ENCODE peak calls at places on chromosomes 1 and 21, in nine cellular contexts. J is uterus; H is HS-5; Y is activated naive CD4-positive, alpha-beta T cell treated with anti-CD3 and anti-CD28 coated beads, Interleukin-2, amount 50 U/mL, for 16 hours; L is colonic mucosa; T is dermis microvascular lymphatic vessel endothelial cell; W is NCI-H146; A is substantia nigra; X is iPS-NIHi11. M is an unnamed sample.
A peak's percentile ranks its signal among the peaks of the same experiment; 100 is the strongest.

GRCh38 chr1:43272576-43273571 is 3.1 kb downstream of the TMEM125 start:
- DNase-seq in J (no peak), H (no peak), Y (no peak), L (no peak), T (no peak), W (no peak), A (no peak), X (no peak), M (no peak)

GRCh38 chr1:115545791-115546733 is 95.7 kb upstream of the VANGL1 start:
- DNase-seq in J (peak; percentile 28), H (peak; percentile 98), Y (no peak), L (peak; percentile 45), T (peak; percentile 85), W (peak; percentile 24), A (no peak), X (peak; percentile 81), M (peak; percentile 78)

GRCh38 chr1:80181418-80181817 is 1174.9 kb upstream of the ADGRL4 start:
- DNase-seq in J (no peak), H (no peak), Y (no peak), L (no peak), T (no peak), W (no peak), A (no peak), X (no peak), M (no peak)

GRCh38 chr1:8122477-8123407 is 96.6 kb upstream of the ERRFI1 start:
- DNase-seq in J (peak; percentile 85), H (no peak), Y (no peak), L (no peak), T (no peak), W (no peak), A (no peak), X (no peak), M (no peak)

GRCh38 chr1:41102208-41102607 is 80.7 kb upstream of the SLFNL1 start:
- DNase-seq in J (peak; percentile 95), H (peak; percentile 84), Y (no peak), L (peak; percentile 85), T (peak; percentile 95), W (no peak), A (peak; percentile 65), X (peak; percentile 38), M (peak; percentile 97)

GRCh38 chr1:180210008-180210555 is 20.0 kb upstream of the LHX4 start:
- DNase-seq in J (no peak), H (no peak), Y (no peak), L (no peak), T (no peak), W (no peak), A (no peak), X (no peak), M (no peak)

GRCh38 chr1:206000641-206001339 is 2.4 kb downstream of the RAB7B start:
- DNase-seq in J (no peak), H (no peak), Y (no peak), L (no peak), T (no peak), W (no peak), A (no peak), X (no peak), M (no peak)

GRCh38 chr1:32925360-32926142 is 24.4 kb upstream of the TMEM54 start:
- DNase-seq in J (peak; percentile 32), H (no peak), Y (no peak), L (no peak), T (no peak), W (no peak), A (no peak), X (peak; percentile 58), M (no peak)

GRCh38 chr1:153616144-153616884 is at the start of gene S100A14:
- DNase-seq in J (no peak), H (no peak), Y (no peak), L (peak; percentile 94), T (no peak), W (no peak), A (no peak), X (peak; percentile 42), M (no peak)

GRCh38 chr1:53371121-53371666 is 43.3 kb upstream of the LRP8 start:
- DNase-seq in J (no peak), H (no peak), Y (no peak), L (no peak), T (no peak), W (peak; percentile 63), A (no peak), X (peak; percentile 17), M (no peak)

GRCh38 chr1:216559359-216559758 is 136.1 kb upstream of the USH2A start:
- DNase-seq in J (no peak), H (no peak), Y (no peak), L (no peak), T (no peak), W (no peak), A (no peak), X (no peak), M (no peak)

GRCh38 chr1:47594627-47595026 is 156.8 kb downstream of the FOXD2 start:
- DNase-seq in J (no peak), H (no peak), Y (no peak), L (no peak), T (no peak), W (no peak), A (no peak), X (no peak), M (no peak)

GRCh38 chr21:42397291-42398129 is 1.7 kb upstream of the TMPRSS3 start:
- DNase-seq in J (no peak), H (no peak), Y (peak; percentile 17), L (no peak), T (no peak), W (no peak), A (no peak), X (no peak), M (no peak)

GRCh38 chr1:96473791-96474452 is 247.7 kb upstream of the PTBP2 start:
- DNase-seq in J (no peak), H (peak; percentile 31), Y (no peak), L (no peak), T (no peak), W (no peak), A (no peak), X (no peak), M (no peak)

GRCh38 chr1:92342401-92342800 is 43.5 kb downstream of the RPAP2 start:
- DNase-seq in J (no peak), H (no peak), Y (no peak), L (no peak), T (no peak), W (no peak), A (peak; percentile 20), X (no peak), M (no peak)

GRCh38 chr1:209720326-209720725 is 15.7 kb downstream of the HSD11B1 start:
- DNase-seq in J (no peak), H (no peak), Y (no peak), L (no peak), T (no peak), W (no peak), A (no peak), X (no peak), M (no peak)

GRCh38 chr1:201443747-201444146 is 22.2 kb upstream of the TNNI1 start:
- DNase-seq in J (no peak), H (no peak), Y (no peak), L (no peak), T (no peak), W (no peak), A (no peak), X (no peak), M (no peak)

GRCh38 chr1:160637821-160638539 is 8.9 kb downstream of the SLAMF1 start:
- DNase-seq in J (no peak), H (peak; percentile 3), Y (no peak), L (no peak), T (peak; percentile 65), W (no peak), A (no peak), X (no peak), M (no peak)

GRCh38 chr21:39612233-39613028 is at the start of gene B3GALT5:
- DNase-seq in J (no peak), H (no peak), Y (no peak), L (peak; percentile 58), T (no peak), W (peak; percentile 47), A (no peak), X (peak; percentile 86), M (no peak)

GRCh38 chr1:230337266-230337665 is 88.9 kb downstream of the PGBD5 start:
- DNase-seq in J (no peak), H (no peak), Y (no peak), L (no peak), T (no peak), W (no peak), A (no peak), X (no peak), M (no peak)

GRCh38 chr1:202235003-202235660 is 41.5 kb downstream of the LGR6 start:
- DNase-seq in J (no peak), H (no peak), Y (no peak), L (no peak), T (no peak), W (no peak), A (no peak), X (no peak), M (no peak)

GRCh38 chr1:156756355-156756754 is 4.9 kb upstream of the HDGF start:
- DNase-seq in J (no peak), H (no peak), Y (no peak), L (no peak), T (no peak), W (no peak), A (no peak), X (no peak), M (no peak)

GRCh38 chr1:6016191-6016865 is 24.1 kb upstream of the NPHP4 start:
- DNase-seq in J (no peak), H (no peak), Y (no peak), L (no peak), T (no peak), W (no peak), A (no peak), X (no peak), M (no peak)

GRCh38 chr1:62428351-62428750 is 8.5 kb upstream of the USP1 start:
- DNase-seq in J (no peak), H (no peak), Y (no peak), L (no peak), T (no peak), W (no peak), A (no peak), X (no peak), M (no peak)

GRCh38 chr1:43442756-43443155 is 11.0 kb downstream of the HYI start:
- DNase-seq in J (peak; percentile 21), H (no peak), Y (peak; percentile 9), L (no peak), T (no peak), W (no peak), A (no peak), X (no peak), M (no peak)

GRCh38 chr1:53470155-53470554 is 11.0 kb downstream of the DMRTB1 start:
- DNase-seq in J (peak; percentile 56), H (no peak), Y (no peak), L (peak; percentile 72), T (peak; percentile 29), W (peak; percentile 64), A (peak; percentile 66), X (peak; percentile 98), M (peak; percentile 60)

GRCh38 chr1:11400567-11400966 is 78.4 kb upstream of the DISP3 start:
- DNase-seq in J (no peak), H (no peak), Y (no peak), L (no peak), T (no peak), W (no peak), A (no peak), X (no peak), M (no peak)

GRCh38 chr1:12314328-12314903 is 84.6 kb downstream of the VPS13D start:
- DNase-seq in J (no peak), H (no peak), Y (no peak), L (no peak), T (peak; percentile 18), W (no peak), A (no peak), X (no peak), M (peak; percentile 28)

GRCh38 chr1:41360074-41361027 is 883 bp upstream of the FOXO6 start:
- DNase-seq in J (peak; percentile 18), H (no peak), Y (no peak), L (peak; percentile 68), T (no peak), W (peak; percentile 61), A (no peak), X (peak; percentile 50), M (no peak)